ENCODE peak calls at places on chromosomes 11 and 22, in eight cellular contexts. V is left ventricle myocardium superior; F is psoas muscle; S is activated CD4-positive, alpha-beta T cell treated with anti-CD3 and anti-CD28 coated beads, Interleukin-2, amount 50 U/mL, for 48 hours; U is GM03348; X is heart left ventricle; R is right atrium auricular region; A is stimulated activated CD8-positive, alpha-beta memory T cell treated with anti-CD3 and anti-CD28 coated beads, Interleukin-15, amount 100 ng/mL, for 24 hours. T is an unnamed sample.

GRCh38 chr11:122186439-122187080 is 70.5 kb upstream of the BLID start:
- DNase-seq in V (no peak), F (no peak), S (no peak), U (peak), X (no peak), R (no peak), A (no peak), T (no peak)

GRCh38 chr22:23215294-23216204 is 35.2 kb downstream of the BCR start:
- DNase-seq in V (no peak), F (no peak), S (no peak), U (peak), X (no peak), R (no peak), A (no peak), T (no peak)

GRCh38 chr11:126188332-126189108 is 22.9 kb downstream of the RPUSD4 start:
- DNase-seq in V (no peak), F (no peak), S (no peak), U (no peak), X (no peak), R (no peak), A (no peak), T (no peak)

GRCh38 chr11:93630037-93630436 is 31.4 kb upstream of the CEP295 start:
- DNase-seq in V (no peak), F (no peak), S (no peak), U (no peak), X (no peak), R (no peak), A (no peak), T (no peak)

GRCh38 chr22:35399114-35399677 is 744 bp upstream of the MCM5 start:
- DNase-seq in V (no peak), F (no peak), S (peak), U (no peak), X (no peak), R (no peak), A (no peak), T (no peak)

GRCh38 chr22:39956932-39957664 is 3.1 kb upstream of the TMA7B start:
- DNase-seq in V (no peak), F (no peak), S (no peak), U (no peak), X (no peak), R (no peak), A (no peak), T (no peak)

GRCh38 chr11:73648629-73649046 is 2.3 kb downstream of the PLEKHB1 start:
- DNase-seq in V (no peak), F (no peak), S (no peak), U (no peak), X (no peak), R (no peak), A (no peak), T (no peak)

GRCh38 chr22:25134451-25134850 is 65.2 kb upstream of the CRYBB3 start:
- DNase-seq in V (no peak), F (no peak), S (no peak), U (no peak), X (no peak), R (no peak), A (no peak), T (no peak)

GRCh38 chr11:66745356-66746235 is 16.6 kb upstream of the SPTBN2 start:
- DNase-seq in V (peak), F (no peak), S (peak), U (peak), X (no peak), R (peak), A (no peak), T (peak)

GRCh38 chr11:103091024-103091423 is 936 bp downstream of the DCUN1D5 start:
- DNase-seq in V (no peak), F (no peak), S (no peak), U (peak), X (no peak), R (no peak), A (no peak), T (no peak)

GRCh38 chr22:20514658-20515406 is 7.4 kb downstream of the MED15 start:
- DNase-seq in V (no peak), F (peak), S (no peak), U (peak), X (no peak), R (peak), A (no peak), T (no peak)

GRCh38 chr11:92277871-92278270 is 53.3 kb downstream of the FAT3 start:
- DNase-seq in V (no peak), F (no peak), S (no peak), U (no peak), X (no peak), R (no peak), A (no peak), T (no peak)

GRCh38 chr11:92253945-92254344 is 29.3 kb downstream of the FAT3 start:
- DNase-seq in V (no peak), F (no peak), S (no peak), U (peak), X (no peak), R (no peak), A (no peak), T (no peak)

GRCh38 chr11:68328374-68329091 is 16.1 kb downstream of the LRP5 start:
- DNase-seq in V (peak), F (no peak), S (no peak), U (no peak), X (peak), R (no peak), A (no peak), T (no peak)

GRCh38 chr11:35798983-35799382 is 136.4 kb downstream of the TRIM44 start:
- DNase-seq in V (no peak), F (no peak), S (no peak), U (no peak), X (no peak), R (no peak), A (no peak), T (no peak)

GRCh38 chr11:100404907-100405306 is 282.2 kb upstream of the ARHGAP42 start:
- DNase-seq in V (no peak), F (no peak), S (no peak), U (no peak), X (no peak), R (no peak), A (no peak), T (no peak)

GRCh38 chr22:38415561-38416321 is 39.3 kb downstream of the KCNJ4 start:
- DNase-seq in V (peak), F (no peak), S (no peak), U (no peak), X (peak), R (no peak), A (no peak), T (no peak)

GRCh38 chr22:41564563-41564962 is 3.8 kb downstream of the CSDC2 start:
- DNase-seq in V (no peak), F (no peak), S (no peak), U (no peak), X (no peak), R (no peak), A (no peak), T (no peak)

GRCh38 chr11:69840371-69841169 is 21.4 kb upstream of the FGF3 start:
- DNase-seq in V (no peak), F (no peak), S (no peak), U (no peak), X (no peak), R (no peak), A (no peak), T (no peak)

GRCh38 chr22:24414984-24415945 is 12.1 kb upstream of the ADORA2A start:
- DNase-seq in V (peak), F (no peak), S (no peak), U (no peak), X (no peak), R (no peak), A (no peak), T (no peak)

GRCh38 chr22:48717883-48718817 is 1109.5 kb downstream of the BRD1 start:
- DNase-seq in V (no peak), F (no peak), S (no peak), U (no peak), X (no peak), R (no peak), A (no peak), T (no peak)

GRCh38 chr11:99244613-99245012 is 223.9 kb downstream of the CNTN5 start:
- DNase-seq in V (no peak), F (no peak), S (no peak), U (peak), X (no peak), R (no peak), A (no peak), T (no peak)

GRCh38 chr22:25172153-25172552 is 27.5 kb upstream of the CRYBB3 start:
- DNase-seq in V (no peak), F (no peak), S (peak), U (no peak), X (no peak), R (no peak), A (no peak), T (no peak)

GRCh38 chr11:70539360-70540095 is 141.2 kb downstream of the CTTN start:
- DNase-seq in V (peak), F (no peak), S (no peak), U (no peak), X (no peak), R (no peak), A (no peak), T (no peak)

GRCh38 chr11:124656759-124657627 is 16.5 kb downstream of the SIAE start:
- DNase-seq in V (no peak), F (no peak), S (no peak), U (no peak), X (no peak), R (no peak), A (no peak), T (no peak)

GRCh38 chr11:69475866-69476714 is 5.4 kb upstream of the LINC01488 start:
- DNase-seq in V (peak), F (peak), S (no peak), U (no peak), X (no peak), R (no peak), A (no peak), T (no peak)

GRCh38 chr22:37777122-37777687 is 30.5 kb upstream of the GCAT start:
- DNase-seq in V (no peak), F (peak), S (no peak), U (peak), X (peak), R (no peak), A (no peak), T (no peak)

GRCh38 chr11:26017903-26018750 is 313.8 kb upstream of the ANO3 start:
- DNase-seq in V (no peak), F (no peak), S (no peak), U (no peak), X (no peak), R (no peak), A (no peak), T (no peak)

GRCh38 chr11:45341379-45341778 is 55.2 kb upstream of the SYT13 start:
- DNase-seq in V (no peak), F (no peak), S (no peak), U (no peak), X (no peak), R (no peak), A (no peak), T (no peak)

GRCh38 chr11:70348191-70348590 is 50.1 kb upstream of the CTTN start:
- DNase-seq in V (no peak), F (no peak), S (no peak), U (no peak), X (no peak), R (no peak), A (no peak), T (no peak)

GRCh38 chr11:1920909-1921575 is 1.5 kb downstream of the TNNT3 start:
- DNase-seq in V (peak), F (peak), S (no peak), U (peak), X (no peak), R (no peak), A (no peak), T (no peak)